ENCODE peak calls at places on chromosomes 3 and 15, in five cellular contexts. H is tibial artery, S is fibroblast of lung, M is cardiac fibroblast, G is heart left ventricle. X is an unnamed sample.

GRCh38 chr15:70557506-70558258 is 205.7 kb downstream of the UACA start:
- DNase-seq in H (peak), S (no peak), M (no peak), G (no peak), X (no peak)

GRCh38 chr15:34650177-34650576 is 66.7 kb upstream of the GOLGA8B start:
- DNase-seq in M (peak), G (no peak), H (no peak), S (peak), X (peak)

GRCh38 chr15:58077427-58077826 is 11.9 kb upstream of the ALDH1A2 start:
- DNase-seq in G (no peak), H (no peak), S (no peak), M (peak), X (peak)

GRCh38 chr15:36643551-36643950 is 64.1 kb downstream of the CDIN1 start:
- DNase-seq in S (peak), H (no peak), G (no peak), M (peak), X (peak)

GRCh38 chr15:39801641-39802309 is 19.1 kb upstream of the FSIP1 start:
- DNase-seq in G (no peak), S (no peak), M (peak), H (no peak), X (peak)

GRCh38 chr3:49357466-49358216 is 512 bp downstream of the GPX1 start:
- DNase-seq in S (peak), G (peak), H (peak), M (peak), X (peak)

GRCh38 chr3:135516143-135516542 is 449.4 kb upstream of the PPP2R3A start:
- DNase-seq in H (no peak), M (no peak), G (no peak), S (peak), X (no peak)

GRCh38 chr3:150925751-150926201 is 20.5 kb upstream of the MINDY4B start:
- DNase-seq in G (peak), S (peak), M (peak), H (no peak), X (peak)

GRCh38 chr15:99104788-99105515 is at the start of gene SYNM:
- DNase-seq in H (peak), M (peak), S (peak), G (peak), X (peak)

GRCh38 chr3:110026421-110026820 is 689.1 kb upstream of the DPPA4 start:
- DNase-seq in G (no peak), S (no peak), M (no peak), H (no peak), X (peak)

GRCh38 chr3:113698891-113699465 is 2.5 kb upstream of the USF3 start:
- DNase-seq in H (no peak), G (peak), S (peak), M (peak), X (peak)
- H3K4me3 ChIP-seq in H (peak), G (no peak), S (peak), M (peak), X (peak)

DNA sequence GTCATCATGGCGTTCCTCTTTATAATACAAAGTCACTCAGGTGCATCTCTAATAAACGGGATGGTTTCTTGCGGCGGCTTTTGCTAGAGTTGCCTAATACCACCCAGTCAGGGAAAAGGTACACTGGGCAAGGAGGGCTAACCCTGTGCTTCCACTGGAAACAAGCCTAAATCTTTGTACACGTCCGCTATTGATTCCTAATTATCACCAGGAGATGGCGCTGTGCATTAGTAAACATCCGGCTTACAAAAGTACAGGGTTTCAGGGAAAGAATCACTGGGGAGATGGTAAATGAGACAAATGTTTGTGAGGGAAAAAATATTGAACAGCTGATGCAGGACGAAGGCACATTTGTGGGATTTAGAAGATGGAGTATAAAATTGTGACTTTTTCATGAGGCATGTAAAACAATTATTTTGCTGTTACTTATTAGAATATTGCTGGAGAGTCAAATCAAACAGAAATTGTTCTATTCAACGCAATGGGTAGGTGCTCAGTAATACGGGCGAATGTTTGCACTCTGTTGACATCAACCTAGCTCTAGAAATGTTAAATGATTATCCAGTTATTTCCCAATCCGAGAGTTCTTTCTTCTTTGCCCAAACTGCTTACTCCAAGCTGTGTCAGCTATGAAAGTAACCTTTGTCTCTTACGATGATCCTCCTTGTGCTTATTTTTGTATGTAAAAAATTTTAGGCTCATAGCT is 50.6 kb downstream of the GMNC start:
- DNase-seq in M (peak), G (no peak), S (peak), H (no peak), X (peak)
- TF ChIP-seq CTCF in M (peak), G (peak), S (peak), H (peak), X (peak)

DNA sequence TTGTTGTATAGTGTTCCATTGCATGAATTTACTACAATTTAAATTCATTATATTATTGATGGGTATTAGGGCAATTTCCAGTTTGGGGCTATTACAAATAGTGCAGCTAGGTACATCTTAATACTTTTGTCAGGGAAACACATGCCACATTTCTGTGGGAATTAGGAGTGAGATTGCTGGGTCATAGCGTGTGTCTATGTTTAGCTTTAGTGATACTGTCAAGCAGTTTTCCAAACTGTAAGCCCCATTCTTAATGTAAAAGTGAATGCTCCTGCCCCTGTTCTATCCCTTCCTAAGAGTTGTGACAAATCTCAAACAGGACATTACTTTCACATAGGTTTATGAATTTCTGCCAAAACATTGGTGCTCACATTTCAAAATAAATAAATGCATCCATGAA is 184.5 kb upstream of the ANKRD28 start:
- DNase-seq in S (no peak), M (no peak), H (no peak), G (no peak), X (no peak)
- H3K4me3 ChIP-seq in S (peak), M (no peak), H (no peak), G (no peak), X (no peak)

GRCh38 chr3:189974372-189974771 is 146.3 kb downstream of the P3H2 start:
- DNase-seq in S (no peak), H (no peak), M (no peak), G (no peak), X (no peak)
- TF ChIP-seq CTCF in S (no peak), H (no peak), M (no peak), G (no peak), X (no peak)

GRCh38 chr15:86645861-86646393 is 566.3 kb downstream of the AGBL1 start:
- DNase-seq in G (no peak), H (no peak), S (no peak), M (no peak), X (no peak)
- H3K4me3 ChIP-seq in G (no peak), H (no peak), S (no peak), M (no peak), X (no peak)

DNA sequence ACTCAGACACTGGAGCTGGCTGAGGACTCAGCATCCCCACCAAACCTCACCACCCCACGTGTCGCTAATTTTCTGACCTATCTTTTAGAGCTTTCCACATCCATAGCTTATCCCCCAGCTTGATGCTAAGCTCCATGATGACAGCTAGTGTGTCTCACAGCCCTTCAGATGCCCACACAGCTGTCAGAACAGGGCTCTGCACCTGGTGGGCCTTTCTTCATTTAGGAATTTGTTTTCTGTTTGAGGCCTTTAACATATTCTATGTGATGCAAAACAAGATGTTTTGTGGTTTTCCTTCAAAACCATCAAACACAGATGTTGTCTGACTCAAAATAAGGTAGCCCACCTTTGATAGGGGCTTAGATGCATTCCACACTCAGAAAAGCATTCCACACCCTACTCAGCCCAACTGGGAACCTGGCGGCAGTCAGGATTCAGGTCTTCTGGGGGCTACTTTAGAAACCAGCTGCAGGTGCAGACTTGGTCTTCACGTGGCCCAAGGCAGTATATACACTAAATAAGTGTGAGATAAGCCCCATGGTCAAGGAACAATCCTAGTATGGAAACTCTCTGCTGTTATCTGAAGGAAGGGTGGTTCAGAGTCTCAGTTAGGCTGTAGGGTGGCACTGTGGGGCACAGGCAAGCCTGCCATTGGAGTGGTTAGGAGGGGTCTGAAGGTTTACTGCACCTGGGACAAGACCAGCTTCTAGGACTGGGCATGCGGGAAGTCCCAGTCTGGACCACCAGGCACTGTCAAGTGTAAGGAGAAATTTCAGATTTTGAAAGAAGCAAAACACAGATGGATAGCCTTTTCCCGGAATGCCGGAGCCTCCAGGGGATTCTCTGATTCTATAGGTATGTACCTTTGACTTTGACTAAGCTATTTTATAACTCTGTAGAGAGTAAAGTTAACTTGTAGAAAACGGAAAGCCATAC is 20.1 kb downstream of the LRRC2 start:
- DNase-seq in G (no peak), M (no peak), S (no peak), H (no peak), X (no peak)
- TF ChIP-seq CTCF in G (no peak), M (no peak), S (no peak), H (no peak), X (no peak)

DNA sequence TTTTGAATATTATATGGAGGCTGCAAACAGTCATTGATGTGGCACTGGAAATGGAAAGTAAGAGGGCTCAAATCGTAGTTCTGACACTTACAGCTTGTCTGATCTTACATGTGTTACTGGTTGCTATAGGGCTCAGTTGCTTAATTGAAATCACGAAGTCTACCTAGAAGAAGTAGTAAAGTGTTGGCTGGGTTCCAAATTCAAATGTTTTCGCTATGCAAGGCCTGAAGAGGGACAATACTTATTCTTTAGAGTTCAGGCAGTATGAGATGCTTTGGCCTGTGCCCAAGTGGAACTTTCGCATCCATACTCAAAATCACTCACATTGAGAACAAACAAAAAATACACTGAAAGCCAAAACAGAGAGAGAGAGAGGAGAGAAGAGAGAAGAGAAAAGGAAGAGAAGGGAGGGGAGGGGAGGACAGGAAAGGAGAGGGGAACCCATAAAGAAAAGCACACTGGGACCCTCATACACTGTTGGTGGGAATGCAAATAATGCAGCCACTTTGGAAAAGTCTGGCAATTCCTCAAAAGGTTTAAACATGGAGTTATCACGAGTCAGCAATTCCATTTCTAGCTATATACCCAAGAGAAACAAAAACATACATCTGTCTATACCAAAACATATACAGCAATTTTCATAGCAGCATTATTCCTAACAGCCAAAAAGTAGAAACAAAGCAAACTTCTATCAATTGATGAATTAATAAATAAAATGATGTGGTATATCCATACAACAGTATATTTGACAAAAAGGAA is 2.9 kb upstream of the FXR1 start:
- DNase-seq in G (no peak), S (no peak), H (no peak), M (no peak), X (peak)
- H3K4me3 ChIP-seq in G (no peak), S (no peak), H (no peak), M (no peak), X (no peak)

GRCh38 chr15:28881170-28881569 is 4.6 kb upstream of the APBA2 start:
- DNase-seq in M (peak), S (peak), H (no peak), G (no peak), X (peak)
- TF ChIP-seq CTCF in M (no peak), S (peak), H (no peak), G (no peak), X (peak)

DNA sequence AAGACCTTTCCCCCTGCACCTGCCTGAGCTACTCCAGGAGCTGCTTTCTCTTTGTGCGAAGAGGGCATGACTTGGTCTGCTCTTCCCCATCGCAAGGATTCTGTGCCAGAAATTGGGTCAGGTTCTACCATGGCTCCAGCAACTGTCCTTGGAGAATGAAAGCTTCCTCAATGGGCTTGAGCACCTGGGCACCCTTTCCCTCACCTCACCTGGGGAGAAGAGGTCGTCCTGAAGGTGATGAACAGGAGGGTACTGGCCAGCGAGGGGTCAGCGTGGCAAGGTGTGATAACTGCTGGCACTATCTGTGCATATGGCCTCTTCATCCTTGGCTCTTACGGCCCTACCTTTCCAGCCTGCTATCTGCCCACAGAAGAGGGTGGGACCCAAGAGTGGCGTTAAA is 899 bp upstream of the RBM15B start:
- DNase-seq in H (no peak), G (no peak), S (no peak), M (no peak), X (no peak)
- H3K4me3 ChIP-seq in H (no peak), G (no peak), S (no peak), M (no peak), X (no peak)

DNA sequence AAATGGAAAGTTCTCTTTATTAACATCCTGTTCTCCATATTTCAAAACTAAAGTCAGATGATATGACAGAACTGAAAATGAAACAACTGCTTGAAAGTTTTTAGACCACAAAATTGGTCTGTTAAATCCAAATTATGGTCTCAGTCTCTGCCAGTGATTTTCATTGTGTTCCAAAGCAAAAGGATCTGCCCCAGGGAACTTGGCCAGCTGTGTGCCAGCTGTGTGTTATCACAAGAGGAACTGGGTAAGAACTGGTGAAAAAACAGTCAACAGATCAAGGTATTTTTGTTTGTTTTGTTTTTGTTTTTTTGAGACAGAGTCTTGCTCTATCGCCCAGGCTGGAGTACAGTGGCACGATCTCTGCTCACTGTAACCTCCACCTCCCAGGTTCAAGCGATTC is 323.3 kb downstream of the CTNNB1 start:
- DNase-seq in G (no peak), M (no peak), H (no peak), S (no peak), X (no peak)
- TF ChIP-seq CTCF in G (no peak), M (no peak), H (no peak), S (no peak), X (no peak)

X was measured in choroid plexus epithelial cell.